ENCODE peak calls at places on chromosomes 2 and 18, in six cellular contexts. One of them, this sample, is unnamed.
A peak's percentile ranks its signal among the peaks of the same experiment; 100 is the strongest.

GRCh38 chr2:14524041-14524802 is 108.3 kb upstream of the LRATD1 start:
- DNase-seq in testis: no peak
- DNase-seq in sigmoid colon: no peak
- DNase-seq in spleen: no peak
- DNase-seq in adrenal gland: no peak
- DNase-seq in suprapubic skin: no peak
- DNase-seq in this sample: no peak

GRCh38 chr2:56687169-56687568 is 503.4 kb downstream of the CCDC85A start:
- DNase-seq in adrenal gland: no peak
- DNase-seq in sigmoid colon: no peak
- DNase-seq in testis: no peak
- DNase-seq in suprapubic skin: no peak
- DNase-seq in spleen: no peak
- DNase-seq in this sample: no peak

GRCh38 chr2:29528371-29528770 is 393.0 kb downstream of the ALK start:
- DNase-seq in testis: no peak
- DNase-seq in sigmoid colon: no peak
- DNase-seq in adrenal gland: no peak
- DNase-seq in suprapubic skin: no peak
- DNase-seq in spleen: no peak
- DNase-seq in this sample: no peak

GRCh38 chr2:216620806-216621205 is 12.4 kb upstream of the IGFBP2 start:
- DNase-seq in sigmoid colon: peak; percentile 69
- DNase-seq in suprapubic skin: no peak
- DNase-seq in spleen: no peak
- DNase-seq in adrenal gland: no peak
- DNase-seq in testis: no peak
- DNase-seq in this sample: no peak

GRCh38 chr2:226118471-226119429 is 680.9 kb downstream of the IRS1 start:
- DNase-seq in spleen: no peak
- DNase-seq in suprapubic skin: peak; percentile 74
- DNase-seq in testis: peak; percentile 19
- DNase-seq in adrenal gland: peak; percentile 65
- DNase-seq in sigmoid colon: peak; percentile 69
- DNase-seq in this sample: no peak

GRCh38 chr2:144357623-144358400 is 162.1 kb downstream of the ZEB2 start:
- DNase-seq in sigmoid colon: no peak
- DNase-seq in adrenal gland: no peak
- DNase-seq in testis: no peak
- DNase-seq in spleen: no peak
- DNase-seq in suprapubic skin: no peak
- DNase-seq in this sample: peak; percentile 19

GRCh38 chr2:60167089-60167488 is 386.4 kb downstream of the BCL11A start:
- DNase-seq in spleen: no peak
- DNase-seq in sigmoid colon: no peak
- DNase-seq in testis: no peak
- DNase-seq in suprapubic skin: no peak
- DNase-seq in adrenal gland: no peak
- DNase-seq in this sample: no peak

GRCh38 chr2:18378020-18378653 is 182.3 kb downstream of the RDH14 start:
- DNase-seq in testis: peak; percentile 60
- DNase-seq in sigmoid colon: no peak
- DNase-seq in suprapubic skin: no peak
- DNase-seq in adrenal gland: peak; percentile 59
- DNase-seq in spleen: no peak
- DNase-seq in this sample: peak; percentile 45

GRCh38 chr2:172053486-172053885 is 31.8 kb upstream of the DLX1 start:
- DNase-seq in adrenal gland: no peak
- DNase-seq in testis: no peak
- DNase-seq in spleen: no peak
- DNase-seq in sigmoid colon: no peak
- DNase-seq in suprapubic skin: no peak
- DNase-seq in this sample: no peak

GRCh38 chr2:14524803-14525080 is 107.8 kb upstream of the LRATD1 start:
- DNase-seq in suprapubic skin: no peak
- DNase-seq in adrenal gland: no peak
- DNase-seq in sigmoid colon: no peak
- DNase-seq in testis: no peak
- DNase-seq in spleen: no peak
- DNase-seq in this sample: no peak

GRCh38 chr2:165787334-165787733 is 6.7 kb downstream of the GALNT3 start:
- DNase-seq in sigmoid colon: no peak
- DNase-seq in testis: no peak
- DNase-seq in adrenal gland: no peak
- DNase-seq in suprapubic skin: no peak
- DNase-seq in spleen: no peak
- DNase-seq in this sample: no peak

GRCh38 chr2:233713262-233713615 is 532 bp downstream of the UGT1A5 start:
- DNase-seq in sigmoid colon: no peak
- DNase-seq in adrenal gland: no peak
- DNase-seq in spleen: no peak
- DNase-seq in testis: no peak
- DNase-seq in suprapubic skin: no peak
- DNase-seq in this sample: no peak

GRCh38 chr2:217609952-217610351 is 392.8 kb downstream of the TNS1 start:
- DNase-seq in sigmoid colon: no peak
- DNase-seq in testis: no peak
- DNase-seq in spleen: no peak
- DNase-seq in suprapubic skin: no peak
- DNase-seq in adrenal gland: no peak
- DNase-seq in this sample: no peak

GRCh38 chr2:39805936-39806608 is 27.0 kb upstream of the THUMPD2 start:
- DNase-seq in spleen: no peak
- DNase-seq in adrenal gland: no peak
- DNase-seq in suprapubic skin: no peak
- DNase-seq in sigmoid colon: no peak
- DNase-seq in testis: no peak
- DNase-seq in this sample: no peak

GRCh38 chr2:9385841-9386240 is 37.5 kb downstream of the ITGB1BP1 start:
- DNase-seq in sigmoid colon: peak; percentile 26
- DNase-seq in testis: no peak
- DNase-seq in spleen: peak; percentile 65
- DNase-seq in adrenal gland: peak; percentile 80
- DNase-seq in suprapubic skin: peak; percentile 30
- DNase-seq in this sample: no peak

GRCh38 chr2:134443814-134444480 is 190.1 kb downstream of the MGAT5 start:
- DNase-seq in spleen: peak; percentile 62
- DNase-seq in suprapubic skin: peak; percentile 40
- DNase-seq in adrenal gland: no peak
- DNase-seq in testis: no peak
- DNase-seq in sigmoid colon: no peak
- DNase-seq in this sample: no peak

GRCh38 chr18:5890606-5891360 is 4.5 kb downstream of the TMEM200C start:
- DNase-seq in testis: peak; percentile 75
- DNase-seq in sigmoid colon: no peak
- DNase-seq in adrenal gland: no peak
- DNase-seq in spleen: peak; percentile 80
- DNase-seq in suprapubic skin: peak; percentile 59
- DNase-seq in this sample: peak; percentile 40

GRCh38 chr2:232458661-232459418 is 2.9 kb downstream of the ALPI start:
- DNase-seq in sigmoid colon: peak; percentile 40
- DNase-seq in spleen: peak; percentile 66
- DNase-seq in testis: no peak
- DNase-seq in suprapubic skin: peak; percentile 20
- DNase-seq in adrenal gland: no peak
- DNase-seq in this sample: no peak

GRCh38 chr2:238424313-238424700 is 2.4 kb upstream of the ASB1 start:
- DNase-seq in sigmoid colon: no peak
- DNase-seq in adrenal gland: no peak
- DNase-seq in testis: no peak
- DNase-seq in suprapubic skin: no peak
- DNase-seq in spleen: no peak
- DNase-seq in this sample: no peak

GRCh38 chr18:42520074-42520473 is 565.0 kb downstream of the PIK3C3 start:
- DNase-seq in testis: no peak
- DNase-seq in spleen: no peak
- DNase-seq in suprapubic skin: no peak
- DNase-seq in sigmoid colon: no peak
- DNase-seq in adrenal gland: no peak
- DNase-seq in this sample: no peak

DNA sequence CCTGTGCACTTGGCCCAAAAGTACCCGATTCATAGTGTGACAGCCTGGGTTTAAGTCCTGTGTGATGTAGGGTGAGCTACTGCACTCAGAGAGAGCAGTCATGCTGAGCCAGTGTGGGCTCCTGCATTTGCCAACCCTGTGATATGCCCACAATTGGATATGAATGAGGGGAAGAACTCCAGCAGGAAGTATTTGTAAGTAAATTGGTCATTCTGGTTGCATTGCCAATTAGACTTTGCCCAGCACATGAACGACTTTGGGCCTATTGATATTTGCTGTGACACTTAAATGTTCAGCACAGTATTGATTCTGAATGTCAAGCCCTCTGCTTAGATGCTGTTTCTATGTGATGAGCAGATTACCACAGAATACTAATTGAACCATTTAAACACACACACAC is 570.9 kb downstream of the PIK3C3 start:
- DNase-seq in spleen: no peak
- DNase-seq in adrenal gland: no peak
- DNase-seq in sigmoid colon: no peak
- DNase-seq in testis: no peak
- DNase-seq in suprapubic skin: no peak
- DNase-seq in this sample: no peak
- TF ChIP-seq POLR2A in spleen: no peak
- TF ChIP-seq POLR2A in adrenal gland: no peak
- TF ChIP-seq POLR2A in sigmoid colon: no peak
- TF ChIP-seq POLR2A in testis: no peak
- TF ChIP-seq POLR2A in suprapubic skin: no peak
- TF ChIP-seq POLR2A in this sample: no peak

GRCh38 chr18:10659594-10659993 is 133.8 kb downstream of the NAPG start:
- DNase-seq in sigmoid colon: no peak
- DNase-seq in adrenal gland: no peak
- DNase-seq in suprapubic skin: no peak
- DNase-seq in testis: no peak
- DNase-seq in spleen: no peak
- DNase-seq in this sample: no peak

GRCh38 chr18:10661333-10661732 is 135.5 kb downstream of the NAPG start:
- DNase-seq in suprapubic skin: no peak
- DNase-seq in sigmoid colon: no peak
- DNase-seq in testis: no peak
- DNase-seq in adrenal gland: no peak
- DNase-seq in spleen: no peak
- DNase-seq in this sample: peak; percentile 38

GRCh38 chr18:10660485-10660884 is 134.7 kb downstream of the NAPG start:
- DNase-seq in spleen: no peak
- DNase-seq in sigmoid colon: no peak
- DNase-seq in adrenal gland: peak; percentile 71
- DNase-seq in testis: no peak
- DNase-seq in suprapubic skin: no peak
- DNase-seq in this sample: no peak

GRCh38 chr18:10663750-10664149 is 137.9 kb downstream of the NAPG start:
- DNase-seq in testis: no peak
- DNase-seq in suprapubic skin: no peak
- DNase-seq in adrenal gland: no peak
- DNase-seq in spleen: no peak
- DNase-seq in sigmoid colon: no peak
- DNase-seq in this sample: no peak

DNA sequence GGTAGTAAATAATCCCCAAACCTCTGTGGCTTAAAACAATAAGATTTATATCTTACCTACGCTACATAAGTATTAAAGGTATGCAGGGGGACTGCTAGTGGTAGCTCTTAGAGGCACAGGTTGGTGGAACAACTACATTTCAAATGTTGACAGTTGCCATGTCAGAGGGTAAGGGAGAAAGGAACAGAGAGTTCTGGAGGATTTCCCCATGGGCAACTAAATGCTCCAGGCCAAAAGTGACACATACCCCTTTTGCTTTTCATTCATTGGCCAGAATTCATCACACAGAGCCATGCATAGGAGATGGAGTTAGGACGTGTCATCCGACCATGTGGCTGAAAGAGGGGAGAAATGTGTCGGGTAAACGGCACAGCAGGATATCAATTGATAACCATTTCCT is 133.2 kb downstream of the NAPG start:
- DNase-seq in testis: no peak
- DNase-seq in adrenal gland: no peak
- DNase-seq in suprapubic skin: no peak
- DNase-seq in sigmoid colon: no peak
- DNase-seq in spleen: no peak
- DNase-seq in this sample: no peak
- TF ChIP-seq POLR2A in testis: no peak
- TF ChIP-seq POLR2A in adrenal gland: no peak
- TF ChIP-seq POLR2A in suprapubic skin: no peak
- TF ChIP-seq POLR2A in sigmoid colon: no peak
- TF ChIP-seq POLR2A in spleen: no peak
- TF ChIP-seq POLR2A in this sample: no peak

GRCh38 chr2:219416938-219417337 is 1.2 kb upstream of the DES start:
- DNase-seq in sigmoid colon: no peak
- DNase-seq in spleen: no peak
- DNase-seq in suprapubic skin: no peak
- DNase-seq in testis: no peak
- DNase-seq in adrenal gland: no peak
- DNase-seq in this sample: no peak

GRCh38 chr2:219419331-219420197 is 1.4 kb downstream of the DES start:
- DNase-seq in spleen: no peak
- DNase-seq in sigmoid colon: peak; percentile 91
- DNase-seq in testis: no peak
- DNase-seq in adrenal gland: no peak
- DNase-seq in suprapubic skin: no peak
- DNase-seq in this sample: no peak

GRCh38 chr2:219418155-219418569 is at the start of gene DES:
- DNase-seq in testis: no peak
- DNase-seq in spleen: no peak
- DNase-seq in adrenal gland: no peak
- DNase-seq in suprapubic skin: no peak
- DNase-seq in sigmoid colon: peak; percentile 96
- DNase-seq in this sample: no peak

GRCh38 chr2:219417374-219417773 is 803 bp upstream of the DES start:
- DNase-seq in spleen: no peak
- DNase-seq in sigmoid colon: peak; percentile 87
- DNase-seq in adrenal gland: no peak
- DNase-seq in suprapubic skin: no peak
- DNase-seq in testis: no peak
- DNase-seq in this sample: no peak

DNA sequence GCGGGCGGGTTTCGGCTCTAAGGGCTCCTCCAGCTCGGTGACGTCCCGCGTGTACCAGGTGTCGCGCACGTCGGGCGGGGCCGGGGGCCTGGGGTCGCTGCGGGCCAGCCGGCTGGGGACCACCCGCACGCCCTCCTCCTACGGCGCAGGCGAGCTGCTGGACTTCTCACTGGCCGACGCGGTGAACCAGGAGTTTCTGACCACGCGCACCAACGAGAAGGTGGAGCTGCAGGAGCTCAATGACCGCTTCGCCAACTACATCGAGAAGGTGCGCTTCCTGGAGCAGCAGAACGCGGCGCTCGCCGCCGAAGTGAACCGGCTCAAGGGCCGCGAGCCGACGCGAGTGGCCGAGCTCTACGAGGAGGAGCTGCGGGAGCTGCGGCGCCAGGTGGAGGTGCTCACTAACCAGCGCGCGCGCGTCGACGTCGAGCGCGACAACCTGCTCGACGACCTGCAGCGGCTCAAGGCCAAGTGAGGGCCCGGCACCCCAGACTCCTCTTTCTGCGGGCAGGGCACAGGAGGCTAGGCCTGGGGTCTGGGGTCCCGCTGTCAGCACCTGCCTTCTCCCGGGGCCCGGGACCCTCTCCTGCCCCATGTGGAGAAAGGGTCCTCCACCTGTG is 503 bp downstream of the DES start:
- DNase-seq in suprapubic skin: no peak
- DNase-seq in adrenal gland: no peak
- DNase-seq in testis: peak; percentile 44
- DNase-seq in spleen: no peak
- DNase-seq in sigmoid colon: no peak
- DNase-seq in this sample: no peak
- TF ChIP-seq POLR2A in suprapubic skin: no peak
- TF ChIP-seq POLR2A in adrenal gland: no peak
- TF ChIP-seq POLR2A in testis: no peak
- TF ChIP-seq POLR2A in spleen: no peak
- TF ChIP-seq POLR2A in sigmoid colon: no peak
- TF ChIP-seq POLR2A in this sample: no peak

GRCh38 chr2:98444436-98445166 is at the start of gene INPP4A:
- DNase-seq in testis: peak; percentile 84
- DNase-seq in sigmoid colon: peak; percentile 85
- DNase-seq in adrenal gland: peak; percentile 80
- DNase-seq in spleen: peak; percentile 95
- DNase-seq in suprapubic skin: peak; percentile 73
- DNase-seq in this sample: peak; percentile 82
- TF ChIP-seq POLR2A in testis: peak; percentile 4
- TF ChIP-seq POLR2A in sigmoid colon: no peak
- TF ChIP-seq POLR2A in adrenal gland: peak; percentile 45
- TF ChIP-seq POLR2A in spleen: no peak
- TF ChIP-seq POLR2A in suprapubic skin: peak; percentile 22
- TF ChIP-seq POLR2A in this sample: no peak